ENCODE peak calls at places on chromosome 7, in four cellular contexts. K is prostate gland, Z is stomach, C is ovary. Q is an unnamed sample.

GRCh38 chr7:106038916-106039315 is 73.2 kb downstream of the SYPL1 start:
- DNase-seq in K (no peak), Z (no peak), C (no peak), Q (no peak)

GRCh38 chr7:20399516-20399915 is 68.8 kb downstream of the ITGB8 start:
- DNase-seq in K (no peak), Z (no peak), C (no peak), Q (no peak)

GRCh38 chr7:66454600-66455225 is 174.0 kb upstream of the KCTD7 start:
- DNase-seq in K (no peak), Z (no peak), C (no peak), Q (no peak)

GRCh38 chr7:149882264-149883048 is 8.7 kb downstream of the ATP6V0E2 start:
- DNase-seq in K (peak), Z (no peak), C (no peak), Q (no peak)

GRCh38 chr7:155863721-155864151 is 51.5 kb upstream of the SHH start:
- DNase-seq in K (no peak), Z (peak), C (no peak), Q (no peak)

GRCh38 chr7:45185028-45185863 is 27.7 kb downstream of the RAMP3 start:
- DNase-seq in K (no peak), Z (peak), C (no peak), Q (no peak)

GRCh38 chr7:16067695-16068094 is 353.6 kb downstream of the CRPPA start:
- DNase-seq in K (no peak), Z (no peak), C (no peak), Q (no peak)

GRCh38 chr7:7696458-7697119 is 21.8 kb downstream of the RPA3 start:
- DNase-seq in K (peak), Z (no peak), C (no peak), Q (no peak)

GRCh38 chr7:157927313-157927925 is 590.6 kb downstream of the DNAJB6 start:
- DNase-seq in K (no peak), Z (no peak), C (no peak), Q (no peak)

GRCh38 chr7:45663167-45663921 is 89.2 kb downstream of the ADCY1 start:
- DNase-seq in K (peak), Z (peak), C (no peak), Q (peak)

GRCh38 chr7:11831383-11831726 is 643 bp downstream of the THSD7A start:
- DNase-seq in K (no peak), Z (no peak), C (no peak), Q (peak)

GRCh38 chr7:122487131-122487530 is 182.6 kb upstream of the FEZF1 start:
- DNase-seq in K (no peak), Z (no peak), C (no peak), Q (no peak)

GRCh38 chr7:21106296-21106732 is 319.6 kb upstream of the SP8 start:
- DNase-seq in K (no peak), Z (no peak), C (no peak), Q (no peak)

DNA sequence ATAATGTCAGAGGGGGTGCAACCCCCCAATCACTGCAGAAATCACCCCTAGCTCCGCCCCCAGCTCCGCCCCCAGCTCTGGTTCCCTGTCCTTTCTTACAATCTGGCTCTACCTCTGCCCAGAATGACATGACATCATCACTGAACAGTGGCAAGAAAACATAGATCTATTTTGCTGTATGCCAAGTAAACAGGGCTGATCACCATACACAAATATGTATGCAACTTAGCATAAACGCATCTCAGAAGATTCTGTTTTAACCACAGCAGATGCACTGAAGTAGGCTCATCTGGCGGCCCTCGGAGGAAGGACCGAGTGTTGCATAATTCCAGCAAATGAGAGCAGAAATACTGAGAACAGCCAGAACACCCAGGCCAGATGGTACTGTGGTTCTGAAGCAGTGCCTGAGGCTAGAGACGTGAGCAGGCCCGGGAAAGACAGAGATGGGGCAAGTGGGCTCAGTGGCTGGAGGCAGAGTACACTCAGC is 293.3 kb upstream of the KLF14 start:
- DNase-seq in K (no peak), Z (no peak), C (peak), Q (no peak)
- TF ChIP-seq POLR2A in K (no peak), Z (no peak), C (no peak), Q (no peak)

GRCh38 chr7:107961399-107961798 is 41.6 kb downstream of the LAMB1 start:
- DNase-seq in K (no peak), Z (no peak), C (peak), Q (no peak)
- TF ChIP-seq POLR2A in K (no peak), Z (no peak), C (peak), Q (no peak)

GRCh38 chr7:150974468-150975391 is 3.4 kb downstream of the KCNH2 start:
- DNase-seq in K (no peak), Z (peak), C (no peak), Q (no peak)
- TF ChIP-seq POLR2A in K (no peak), Z (no peak), C (no peak), Q (peak)

GRCh38 chr7:55369427-55369826 is 4.3 kb downstream of the LANCL2 start:
- DNase-seq in K (no peak), Z (no peak), C (no peak), Q (no peak)

GRCh38 chr7:55365680-55366460 is 733 bp downstream of the LANCL2 start:
- DNase-seq in K (peak), Z (peak), C (peak), Q (peak)

GRCh38 chr7:55367283-55367840 is 2.2 kb downstream of the LANCL2 start:
- DNase-seq in K (no peak), Z (no peak), C (no peak), Q (no peak)

GRCh38 chr7:55365103-55365679 is at the start of gene LANCL2:
- DNase-seq in K (peak), Z (peak), C (no peak), Q (peak)

GRCh38 chr7:55366461-55367138 is 1.5 kb downstream of the LANCL2 start:
- DNase-seq in K (no peak), Z (no peak), C (no peak), Q (no peak)
- TF ChIP-seq POLR2A in K (no peak), Z (no peak), C (no peak), Q (no peak)

Q was measured in H54.